ENCODE peak calls at places on chromosomes 1 and 21, in seven cellular contexts. X is GM23248, C is BJ, M is psoas muscle, N is HT-29, L is EL, V is putamen. T is an unnamed sample.

GRCh38 chr1:177629526-177629925 is 340.3 kb downstream of the SEC16B start:
- DNase-seq in X (peak), C (no peak), M (no peak), N (no peak), L (no peak), V (no peak), T (no peak)

GRCh38 chr1:60171793-60172192 is 98.2 kb upstream of the C1orf87 start:
- DNase-seq in X (peak), C (peak), M (no peak), N (no peak), L (peak), V (no peak), T (no peak)

GRCh38 chr1:3602375-3602774 is 8.9 kb downstream of the MEGF6 start:
- DNase-seq in X (no peak), C (no peak), M (no peak), N (no peak), L (no peak), V (no peak), T (no peak)

GRCh38 chr1:165392634-165393571 is 36.4 kb upstream of the LMX1A start:
- DNase-seq in X (peak), C (peak), M (peak), N (peak), L (peak), V (peak), T (peak)

GRCh38 chr1:23799570-23800395 is 771 bp downstream of the GALE start:
- DNase-seq in X (peak), C (no peak), M (peak), N (peak), L (peak), V (no peak), T (peak)

GRCh38 chr1:35031103-35031452 is 667 bp downstream of the ZMYM6 start:
- DNase-seq in X (peak), C (no peak), M (peak), N (peak), L (peak), V (peak), T (peak)

GRCh38 chr1:232627645-232628334 is 2.1 kb downstream of the SIPA1L2 start:
- DNase-seq in X (peak), C (no peak), M (no peak), N (peak), L (peak), V (peak), T (peak)

GRCh38 chr1:221722254-221723017 is 19.5 kb downstream of the DUSP10 start:
- DNase-seq in X (no peak), C (no peak), M (no peak), N (no peak), L (no peak), V (no peak), T (no peak)

GRCh38 chr21:44436111-44436611 is 19.1 kb upstream of the LRRC3 start:
- DNase-seq in X (no peak), C (no peak), M (no peak), N (no peak), L (no peak), V (no peak), T (no peak)

GRCh38 chr1:159469921-159470595 is 30.5 kb downstream of the OR10J1 start:
- DNase-seq in X (peak), C (no peak), M (no peak), N (no peak), L (peak), V (no peak), T (no peak)

GRCh38 chr1:77948841-77949424 is 29.9 kb downstream of the FUBP1 start:
- DNase-seq in X (peak), C (no peak), M (no peak), N (peak), L (peak), V (no peak), T (no peak)

GRCh38 chr21:28431022-28431421 is 561.7 kb downstream of the LTN1 start:
- DNase-seq in X (peak), C (no peak), M (no peak), N (no peak), L (peak), V (no peak), T (no peak)

GRCh38 chr1:39491146-39491921 is at the start of gene BMP8A:
- DNase-seq in X (peak), C (no peak), M (peak), N (peak), L (peak), V (no peak), T (peak)

GRCh38 chr1:201149400-201149799 is 4.9 kb downstream of the TMEM9 start:
- DNase-seq in X (peak), C (no peak), M (no peak), N (peak), L (peak), V (no peak), T (peak)

GRCh38 chr1:2542262-2542915 is 12.3 kb upstream of the HES5 start:
- DNase-seq in X (no peak), C (no peak), M (no peak), N (no peak), L (no peak), V (no peak), T (no peak)

GRCh38 chr1:109760581-109761226 is 3.0 kb downstream of the EPS8L3 start:
- DNase-seq in X (no peak), C (no peak), M (no peak), N (no peak), L (no peak), V (no peak), T (no peak)

GRCh38 chr1:183734600-183735036 is 70.3 kb upstream of the RGL1 start:
- DNase-seq in X (peak), C (peak), M (peak), N (no peak), L (no peak), V (peak), T (no peak)

GRCh38 chr21:27423073-27423472 is 456.2 kb upstream of the ADAMTS5 start:
- DNase-seq in X (peak), C (peak), M (peak), N (no peak), L (peak), V (no peak), T (no peak)

GRCh38 chr21:25350056-25350455 is 257.2 kb downstream of the MRPL39 start:
- DNase-seq in X (peak), C (no peak), M (no peak), N (peak), L (peak), V (no peak), T (no peak)

GRCh38 chr1:150970818-150971582 is 3.6 kb downstream of the CERS2 start:
- DNase-seq in X (peak), C (no peak), M (peak), N (peak), L (peak), V (no peak), T (no peak)

GRCh38 chr1:22567994-22568393 is 4.7 kb downstream of the EPHA8 start:
- DNase-seq in X (no peak), C (no peak), M (no peak), N (no peak), L (no peak), V (no peak), T (no peak)

GRCh38 chr1:41448831-41449230 is 35.7 kb downstream of the EDN2 start:
- DNase-seq in X (peak), C (no peak), M (no peak), N (no peak), L (no peak), V (no peak), T (no peak)

GRCh38 chr1:42925132-42925769 is 33.4 kb downstream of the SLC2A1 start:
- DNase-seq in X (peak), C (no peak), M (no peak), N (peak), L (no peak), V (no peak), T (no peak)

GRCh38 chr1:58628987-58629598 is 52.0 kb upstream of the TACSTD2 start:
- DNase-seq in X (peak), C (peak), M (no peak), N (no peak), L (peak), V (no peak), T (no peak)

GRCh38 chr1:162360874-162361260 is 15.8 kb downstream of the SPATA46 start:
- DNase-seq in X (no peak), C (no peak), M (no peak), N (no peak), L (no peak), V (no peak), T (no peak)

GRCh38 chr1:40182956-40183710 is 21.9 kb downstream of the RLF start:
- DNase-seq in X (peak), C (no peak), M (no peak), N (peak), L (no peak), V (no peak), T (no peak)

GRCh38 chr1:111503585-111504060 is at the start of the genes ADORA3 and TMIGD3:
- DNase-seq in X (no peak), C (no peak), M (no peak), N (no peak), L (no peak), V (no peak), T (no peak)

GRCh38 chr1:45508295-45509151 is 8.4 kb downstream of the MMACHC start:
- DNase-seq in X (peak), C (no peak), M (no peak), N (peak), L (no peak), V (no peak), T (no peak)